ENCODE peak calls at places on chromosomes 3 and 15, in eight cellular contexts. N is heart left ventricle, K is lower lobe of right lung, L is OCI-LY7, I is thoracic aorta, Z is left ventricle myocardium inferior, R is transverse colon, O is SJSA1. U is an unnamed sample. For H3K4me1, the result is how much of the 10 kb centered on the place peaks cover.

GRCh38 chr3:101072299-101072698 is 79.1 kb upstream of the ABI3BP start:
- DNase-seq in L (no peak), N (no peak), O (peak), Z (no peak), K (no peak), I (no peak), R (no peak), U (peak)

GRCh38 chr3:183697610-183698317 is at the start of gene YEATS2:
- DNase-seq in Z (peak), K (peak), L (peak), R (peak), I (no peak), O (peak), N (peak), U (peak)

GRCh38 chr3:3705090-3705775 is 94.0 kb upstream of the LRRN1 start:
- DNase-seq in N (peak), K (no peak), I (no peak), Z (peak), L (no peak), R (no peak), O (no peak), U (no peak)

GRCh38 chr3:20074226-20075063 is 34.2 kb downstream of the KAT2B start:
- DNase-seq in O (no peak), L (no peak), K (no peak), I (no peak), N (no peak), Z (no peak), R (no peak), U (peak)

GRCh38 chr3:165854696-165855095 is 17.5 kb upstream of the BCHE start:
- DNase-seq in L (peak), O (peak), I (no peak), R (no peak), N (no peak), K (no peak), Z (no peak), U (peak)

GRCh38 chr3:38116471-38117162 is 20.3 kb downstream of the ACAA1 start:
- DNase-seq in N (no peak), O (no peak), R (peak), L (no peak), K (peak), I (no peak), Z (no peak), U (no peak)

GRCh38 chr3:172848910-172849309 is 98.4 kb downstream of the ECT2 start:
- DNase-seq in L (no peak), N (no peak), O (peak), I (no peak), Z (no peak), K (no peak), R (no peak), U (peak)

GRCh38 chr3:48623851-48624547 is 2.4 kb upstream of the TMEM89 start:
- DNase-seq in K (no peak), R (peak), I (no peak), O (no peak), L (peak), Z (no peak), N (no peak), U (no peak)

GRCh38 chr3:119257654-119258410 is 17.2 kb upstream of the B4GALT4 start:
- DNase-seq in K (peak), R (peak), N (no peak), I (no peak), L (peak), O (no peak), Z (no peak), U (no peak)

GRCh38 chr3:73432021-73432722 is 192.6 kb downstream of the PDZRN3 start:
- DNase-seq in K (no peak), O (peak), N (no peak), Z (no peak), I (no peak), L (peak), R (no peak), U (peak)

GRCh38 chr3:61848885-61849284 is 287.5 kb downstream of the PTPRG start:
- DNase-seq in R (no peak), Z (no peak), O (no peak), I (no peak), N (peak), L (no peak), K (no peak), U (peak)

GRCh38 chr3:136802481-136802996 is 16.4 kb upstream of the SLC35G2 start:
- DNase-seq in R (no peak), K (no peak), N (peak), L (no peak), O (peak), Z (no peak), I (no peak), U (peak)

GRCh38 chr3:195025881-195026200 is 245.1 kb downstream of the XXYLT1 start:
- DNase-seq in Z (no peak), L (no peak), O (no peak), I (no peak), R (no peak), N (no peak), K (no peak), U (no peak)

GRCh38 chr3:42804831-42805821 is 836 bp upstream of the HIGD1A start:
- DNase-seq in I (no peak), L (no peak), R (peak), N (peak), K (peak), O (no peak), Z (peak), U (no peak)

GRCh38 chr3:170914212-170914611 is 5.8 kb upstream of the EIF5A2 start:
- DNase-seq in I (no peak), R (no peak), N (no peak), L (no peak), Z (no peak), O (no peak), K (no peak), U (no peak)

GRCh38 chr3:66473637-66474036 is 27.2 kb downstream of the LRIG1 start:
- DNase-seq in N (no peak), Z (no peak), K (no peak), R (no peak), O (no peak), L (no peak), I (no peak), U (no peak)
- H3K4me1 ChIP-seq in N (half or more), Z (half or more), K (under half), R (under half), O (under half), L (half or more), I (under half), U (under half)

DNA sequence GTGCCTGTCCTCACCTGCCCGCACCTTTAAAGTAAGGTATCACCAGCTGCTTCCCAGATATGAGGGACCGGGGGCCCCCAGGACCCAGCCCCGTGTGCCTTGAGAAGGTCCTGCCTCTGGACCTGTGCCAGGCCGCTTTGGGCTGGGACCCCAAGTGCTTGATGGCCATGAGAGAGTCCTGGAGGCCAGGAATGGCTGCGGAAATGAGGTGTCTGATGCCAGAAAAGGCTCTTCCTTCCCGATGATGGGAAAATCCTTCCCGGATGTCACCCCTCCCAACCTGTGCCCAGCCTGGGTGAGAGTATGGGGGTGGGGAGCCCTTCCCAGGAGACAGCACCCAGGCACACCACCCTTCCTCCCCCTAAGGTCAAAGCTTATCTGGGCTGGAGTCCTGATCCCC is 14.1 kb downstream of the SEMA3F start:
- DNase-seq in L (no peak), K (no peak), Z (no peak), N (no peak), I (no peak), O (no peak), R (no peak), U (no peak)
- H3K4me1 ChIP-seq in L (under half), K (half or more), Z (half or more), N (half or more), I (under half), O (under half), R (under half), U (half or more)

DNA sequence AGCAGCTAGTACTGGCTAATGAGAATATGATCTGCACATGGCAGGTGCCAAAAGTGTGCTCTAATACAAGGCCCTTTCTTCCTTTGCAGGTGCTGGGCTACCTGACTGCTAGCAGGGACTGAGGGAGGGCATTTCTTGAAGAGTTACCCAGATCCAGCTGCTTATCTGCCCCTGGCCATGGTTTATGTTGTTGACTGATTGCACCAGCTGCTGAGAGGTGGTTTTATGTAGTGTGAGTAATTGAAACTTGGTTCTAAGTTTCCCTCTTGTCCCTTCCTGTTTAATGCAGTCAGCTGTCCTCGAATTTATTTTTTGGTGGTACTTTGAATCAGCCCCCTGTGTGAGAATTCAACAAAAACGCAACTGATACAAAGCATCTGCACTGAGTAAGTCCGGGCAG is 288.3 kb upstream of the C2CD4B start:
- DNase-seq in Z (no peak), N (no peak), I (no peak), O (peak), L (no peak), R (no peak), K (no peak), U (peak)
- H3K4me1 ChIP-seq in Z (half or more), N (half or more), I (under half), O (under half), L (under half), R (under half), K (under half), U (under half)

DNA sequence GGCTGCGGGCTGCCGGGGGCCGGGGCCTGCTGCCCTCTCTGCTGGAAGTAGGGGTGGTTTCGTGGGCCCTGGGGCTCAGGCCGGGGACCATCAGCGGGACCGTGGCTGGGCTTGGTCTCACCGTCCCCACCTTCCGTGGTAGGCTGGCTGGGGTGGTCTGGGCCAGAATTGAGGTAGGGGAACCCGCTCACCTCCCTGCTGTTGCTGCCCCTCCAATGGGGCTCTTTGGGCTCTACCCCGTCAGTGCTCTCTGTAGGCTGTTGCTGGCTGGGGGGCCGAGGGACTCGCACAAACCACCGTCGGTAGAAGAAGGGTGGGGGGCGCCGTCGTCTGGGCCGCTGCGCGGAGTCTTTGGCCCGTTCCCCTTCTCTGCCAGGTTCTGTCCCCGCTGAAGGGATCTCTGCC is 23.4 kb downstream of the RGMA start:
- DNase-seq in R (no peak), L (no peak), I (no peak), O (no peak), Z (no peak), K (no peak), N (no peak), U (no peak)
- H3K4me1 ChIP-seq in R (under half), L (under half), I (under half), O (under half), Z (half or more), K (under half), N (half or more), U (under half)

DNA sequence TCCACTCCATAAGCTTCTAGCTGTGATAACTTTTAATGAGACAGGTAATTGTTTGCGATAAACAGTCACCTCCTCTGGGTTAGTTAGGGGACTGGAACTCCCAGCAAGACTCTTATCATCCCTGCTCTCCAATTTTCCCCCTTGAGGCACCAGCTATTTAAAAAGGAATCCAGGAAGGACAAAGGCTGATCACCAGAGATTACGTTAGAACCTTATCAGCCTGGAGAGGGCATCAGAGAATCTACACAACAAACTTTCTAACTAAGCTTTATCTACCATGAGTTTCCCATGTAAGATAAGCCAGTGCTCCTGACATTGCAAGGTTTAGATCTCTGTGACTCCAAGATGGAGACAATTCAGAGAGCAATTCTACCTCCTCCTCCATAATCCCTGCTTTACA is 31.3 kb downstream of the GPR176 start:
- DNase-seq in Z (no peak), L (no peak), N (no peak), I (no peak), K (no peak), R (no peak), O (peak), U (no peak)
- H3K4me1 ChIP-seq in Z (under half), L (under half), N (under half), I (under half), K (under half), R (under half), O (under half), U (under half)

GRCh38 chr3:15766406-15766805 is 31.4 kb downstream of the ANKRD28 start:
- DNase-seq in I (no peak), L (no peak), K (no peak), Z (no peak), R (no peak), O (no peak), N (no peak), U (no peak)

GRCh38 chr3:15768421-15769255 is 29.1 kb downstream of the ANKRD28 start:
- DNase-seq in I (no peak), N (no peak), O (peak), K (peak), R (no peak), Z (no peak), L (no peak), U (peak)

GRCh38 chr3:15771444-15771843 is 26.3 kb downstream of the ANKRD28 start:
- DNase-seq in K (no peak), N (no peak), I (no peak), R (no peak), L (no peak), O (no peak), Z (no peak), U (no peak)

GRCh38 chr3:15769256-15769915 is 28.4 kb downstream of the ANKRD28 start:
- DNase-seq in N (no peak), R (no peak), I (no peak), O (peak), K (no peak), L (no peak), Z (no peak), U (no peak)
- H3K4me1 ChIP-seq in N (under half), R (under half), I (under half), O (under half), K (under half), L (under half), Z (under half), U (under half)

GRCh38 chr15:78873796-78874761 is 1.4 kb downstream of the MORF4L1 start:
- DNase-seq in I (no peak), O (peak), R (peak), K (no peak), N (no peak), Z (no peak), L (peak), U (peak)
- H3K4me1 ChIP-seq in I (under half), O (under half), R (under half), K (half or more), N (half or more), Z (half or more), L (under half), U (under half)

DNA sequence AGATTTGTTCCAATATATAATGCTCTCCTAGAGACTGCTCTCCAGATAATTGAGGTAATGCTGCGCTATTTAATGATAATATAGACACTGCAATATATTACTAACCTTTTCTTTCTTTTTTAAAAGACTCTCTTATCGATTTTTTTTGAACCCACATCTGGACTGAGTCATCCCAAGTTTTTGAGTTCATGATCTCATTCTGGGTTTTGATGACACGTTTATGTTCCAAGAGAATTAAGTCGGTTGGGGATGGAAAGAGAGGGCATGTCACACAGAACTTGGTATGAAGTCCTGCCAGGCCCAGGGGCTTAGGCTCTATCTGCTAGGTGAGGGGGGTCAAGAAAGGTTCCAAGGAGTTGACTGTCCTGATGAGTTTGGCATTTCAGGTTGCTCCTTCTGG is 431.1 kb downstream of the MFSD1 start:
- DNase-seq in R (no peak), K (no peak), I (no peak), N (no peak), Z (no peak), L (no peak), O (no peak), U (no peak)
- H3K4me1 ChIP-seq in R (under half), K (under half), I (under half), N (under half), Z (under half), L (under half), O (under half), U (under half)

GRCh38 chr15:40334541-40334940 is 6.2 kb downstream of the CCDC9B start:
- DNase-seq in O (no peak), Z (no peak), R (no peak), I (no peak), N (no peak), K (no peak), L (no peak), U (no peak)
- H3K4me1 ChIP-seq in O (half or more), Z (half or more), R (under half), I (half or more), N (half or more), K (half or more), L (under half), U (half or more)

DNA sequence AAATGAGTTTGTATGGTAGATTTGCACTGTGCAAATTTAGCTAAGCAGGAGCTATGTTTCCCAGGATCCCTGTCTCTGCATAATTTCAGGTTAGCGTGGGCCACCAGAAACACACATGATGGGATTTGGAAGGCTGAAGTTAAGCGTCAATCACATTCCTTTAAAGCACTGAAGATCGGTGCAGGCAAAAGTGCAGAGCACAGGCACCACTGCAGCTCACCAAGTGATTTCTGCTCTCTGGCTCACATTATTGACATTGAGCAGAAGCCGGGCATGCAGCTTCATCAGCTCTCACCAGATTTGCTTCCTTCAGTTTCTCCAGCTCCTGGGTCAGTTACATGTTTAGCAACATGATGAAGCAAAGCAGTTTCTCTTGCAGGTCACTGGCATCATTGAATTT is 256.4 kb upstream of the TGFBR2 start:
- DNase-seq in L (no peak), R (no peak), N (no peak), O (no peak), Z (no peak), I (no peak), K (no peak), U (no peak)
- H3K4me1 ChIP-seq in L (under half), R (under half), N (half or more), O (under half), Z (half or more), I (under half), K (under half), U (half or more)

U was measured in mammary epithelial cell.